ENCODE peak calls at places on chromosomes 5 and 9, in four cellular contexts. Z is GM13976; O is activated naive CD4-positive, alpha-beta T cell treated with anti-CD3 and anti-CD28 coated beads, Interleukin-2, amount 10 ng/mL, durations not matched to agents 7 days and 5 days; F is activated B cell treated with CpG ODN at 0.5 μM for 24 hours. R is an unnamed sample.

GRCh38 chr5:32014345-32014744 is 159.8 kb downstream of the GOLPH3 start:
- DNase-seq in Z (no peak), O (no peak), F (no peak), R (no peak)

GRCh38 chr9:18142964-18143363 is 331.0 kb upstream of the ADAMTSL1 start:
- DNase-seq in Z (no peak), O (no peak), F (no peak), R (no peak)

GRCh38 chr5:65072836-65073620 is 304.3 kb downstream of the CWC27 start:
- DNase-seq in Z (no peak), O (no peak), F (no peak), R (no peak)

GRCh38 chr5:74839228-74839627 is 27.0 kb downstream of the FAM169A start:
- DNase-seq in Z (no peak), O (no peak), F (no peak), R (no peak)

GRCh38 chr5:59040804-59041201 is 457.9 kb downstream of the RAB3C start:
- DNase-seq in Z (no peak), O (no peak), F (no peak), R (no peak)

GRCh38 chr5:107878676-107879075 is 207.9 kb upstream of the EFNA5 start:
- DNase-seq in Z (no peak), O (no peak), F (no peak), R (no peak)

GRCh38 chr5:140309706-140310249 is 6.9 kb upstream of the PFDN1 start:
- DNase-seq in Z (no peak), O (no peak), F (no peak), R (no peak)

GRCh38 chr5:126055348-126055729 is 367.9 kb upstream of the GRAMD2B start:
- DNase-seq in Z (no peak), O (no peak), F (no peak), R (no peak)

R was measured in GM20000.